ENCODE peak calls at places on chromosome 12, in nine cellular contexts. G is neural crest cell, M is heart right ventricle, K is activated B cell treated with CpG ODN at 0.5 μM for 24 hours, Y is mucosa of descending colon, X is GM20000, V is cardiac fibroblast, O is choroid plexus epithelial cell, Q is fibroblast of mammary gland. A is an unnamed sample.

GRCh38 chr12:14408208-14408607 is 42.7 kb downstream of the ATF7IP start:
- DNase-seq in G (no peak), M (no peak), K (no peak), Y (no peak), X (no peak), V (peak), O (peak), Q (peak), A (no peak)

GRCh38 chr12:96190403-96191170 is 3.6 kb upstream of the ELK3 start:
- DNase-seq in G (no peak), M (no peak), K (no peak), Y (no peak), X (no peak), V (peak), O (peak), Q (peak), A (no peak)

GRCh38 chr12:67832155-67832554 is 157.1 kb upstream of the IFNG-AS1 start:
- DNase-seq in G (no peak), M (no peak), K (no peak), Y (no peak), X (no peak), V (no peak), O (no peak), Q (no peak), A (no peak)

GRCh38 chr12:32179011-32179395 is 72.4 kb downstream of the BICD1 start:
- DNase-seq in G (no peak), M (no peak), K (no peak), Y (no peak), X (no peak), V (no peak), O (no peak), Q (no peak), A (no peak)

GRCh38 chr12:70040141-70040540 is 203.1 kb upstream of the CNOT2 start:
- DNase-seq in G (no peak), M (no peak), K (no peak), Y (no peak), X (no peak), V (peak), O (peak), Q (peak), A (no peak)

GRCh38 chr12:89040146-89040964 is 311.9 kb downstream of the DUSP6 start:
- DNase-seq in G (no peak), M (no peak), K (no peak), Y (peak), X (peak), V (peak), O (peak), Q (no peak), A (no peak)

GRCh38 chr12:53928054-53928879 is 10.4 kb upstream of the HOXC13 start:
- DNase-seq in G (no peak), M (no peak), K (no peak), Y (no peak), X (no peak), V (no peak), O (no peak), Q (no peak), A (no peak)

GRCh38 chr12:70724444-70724843 is 87.2 kb upstream of the PTPRB start:
- DNase-seq in G (no peak), M (no peak), K (no peak), Y (no peak), X (no peak), V (peak), O (peak), Q (peak), A (no peak)

GRCh38 chr12:63070709-63071108 is 80.3 kb downstream of the AVPR1A start:
- DNase-seq in G (no peak), M (no peak), K (no peak), Y (no peak), X (no peak), V (no peak), O (peak), Q (no peak), A (no peak)

GRCh38 chr12:10392394-10392930 is 2.6 kb upstream of the KLRK1 start:
- DNase-seq in G (no peak), M (peak), K (no peak), Y (no peak), X (peak), V (peak), O (peak), Q (peak), A (no peak)

GRCh38 chr12:12717586-12718381 is 616 bp downstream of the CDKN1B start:
- DNase-seq in G (no peak), M (peak), K (peak), Y (peak), X (no peak), V (no peak), O (peak), Q (no peak), A (no peak)

GRCh38 chr12:97536353-97536752 is 73.7 kb downstream of the RMST start:
- DNase-seq in G (no peak), M (no peak), K (no peak), Y (no peak), X (no peak), V (no peak), O (no peak), Q (no peak), A (no peak)

GRCh38 chr12:124542021-124542941 is 25.1 kb downstream of the NCOR2 start:
- DNase-seq in G (no peak), M (no peak), K (no peak), Y (no peak), X (no peak), V (no peak), O (no peak), Q (no peak), A (no peak)

GRCh38 chr12:91926810-91927209 is 218.8 kb downstream of the BTG1 start:
- DNase-seq in G (no peak), M (no peak), K (no peak), Y (no peak), X (no peak), V (peak), O (peak), Q (peak), A (no peak)

GRCh38 chr12:93805736-93806141 is 128.6 kb downstream of the CRADD start:
- DNase-seq in G (no peak), M (no peak), K (no peak), Y (no peak), X (no peak), V (no peak), O (no peak), Q (no peak), A (no peak)

GRCh38 chr12:108360487-108360886 is 21.4 kb upstream of the CMKLR1 start:
- DNase-seq in G (no peak), M (no peak), K (no peak), Y (no peak), X (peak), V (no peak), O (peak), Q (peak), A (no peak)

GRCh38 chr12:96068636-96069035 is 33.2 kb upstream of the LTA4H start:
- DNase-seq in G (no peak), M (no peak), K (no peak), Y (no peak), X (no peak), V (no peak), O (no peak), Q (no peak), A (no peak)

GRCh38 chr12:26845057-26845666 is 12.2 kb upstream of the ITPR2 start:
- DNase-seq in G (peak), M (peak), K (no peak), Y (no peak), X (no peak), V (peak), O (peak), Q (peak), A (no peak)
- TF ChIP-seq CTCF in G (peak), M (peak), K (no peak), Y (peak), X (no peak), V (peak), O (peak), Q (peak), A (peak)

DNA sequence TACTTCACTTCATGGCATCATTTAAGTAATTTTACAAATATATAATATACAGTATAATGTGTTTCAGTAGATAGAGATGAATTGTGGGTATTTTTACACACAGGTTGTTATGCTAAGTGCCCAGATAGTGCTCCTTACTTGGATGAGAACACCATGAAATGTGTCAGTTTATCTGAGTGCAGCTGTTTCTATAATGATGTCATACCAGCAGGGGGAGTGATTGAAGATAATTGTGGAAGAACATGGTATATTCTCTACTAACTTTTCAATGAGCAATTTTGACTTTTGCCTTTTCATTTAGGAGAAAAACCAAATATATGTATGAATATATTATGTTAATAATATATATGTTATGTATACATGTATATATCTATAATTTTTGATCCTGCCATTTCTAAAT is 221.6 kb downstream of the LRRK2 start:
- DNase-seq in G (no peak), M (no peak), K (no peak), Y (no peak), X (peak), V (peak), O (peak), Q (peak), A (no peak)
- TF ChIP-seq CTCF in G (peak), M (no peak), K (no peak), Y (no peak), X (peak), V (peak), O (no peak), Q (peak), A (peak)

GRCh38 chr12:2877047-2877958 is at the start of the genes FOXM1 and RHNO1:
- DNase-seq in G (peak), M (peak), K (peak), Y (peak), X (peak), V (peak), O (peak), Q (peak), A (peak)
- TF ChIP-seq CTCF in G (no peak), M (no peak), K (no peak), Y (no peak), X (no peak), V (no peak), O (peak), Q (no peak), A (no peak)

DNA sequence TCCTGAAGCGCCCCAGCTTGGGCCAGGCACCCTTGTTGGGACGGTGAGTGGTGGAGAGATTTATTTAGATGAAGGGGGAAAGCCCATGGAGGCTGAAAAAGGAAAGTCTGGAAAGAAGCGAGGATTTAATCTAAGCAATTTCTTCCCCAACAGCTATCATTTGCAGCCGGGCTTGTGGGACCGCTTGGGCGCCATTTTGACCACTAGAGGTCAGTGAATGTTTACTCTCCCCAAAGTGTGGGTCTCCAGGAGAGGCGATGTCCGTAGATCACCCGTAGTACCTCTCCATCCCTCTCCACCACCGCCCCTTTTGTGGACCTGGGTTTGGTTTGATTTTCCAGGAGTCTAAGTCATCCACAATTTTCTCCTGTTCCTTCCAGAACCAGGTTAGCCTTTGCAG is 91.2 kb upstream of the PARP11 start:
- DNase-seq in G (peak), M (peak), K (no peak), Y (no peak), X (peak), V (no peak), O (no peak), Q (peak), A (no peak)
- TF ChIP-seq CTCF in G (peak), M (no peak), K (no peak), Y (no peak), X (peak), V (no peak), O (no peak), Q (peak), A (peak)

GRCh38 chr12:57846577-57847319 is at the start of gene CTDSP2:
- DNase-seq in G (peak), M (peak), K (peak), Y (peak), X (peak), V (peak), O (peak), Q (peak), A (peak)
- TF ChIP-seq CTCF in G (no peak), M (no peak), K (no peak), Y (no peak), X (no peak), V (no peak), O (no peak), Q (no peak), A (peak)

GRCh38 chr12:112420740-112421139 is 2.0 kb downstream of the PTPN11 start:
- DNase-seq in G (no peak), M (no peak), K (no peak), Y (no peak), X (no peak), V (no peak), O (no peak), Q (no peak), A (no peak)

GRCh38 chr12:112421363-112421762 is 2.6 kb downstream of the PTPN11 start:
- DNase-seq in G (no peak), M (no peak), K (no peak), Y (no peak), X (no peak), V (no peak), O (no peak), Q (no peak), A (no peak)

GRCh38 chr12:112418596-112419268 is at the start of gene PTPN11:
- DNase-seq in G (peak), M (peak), K (peak), Y (peak), X (peak), V (peak), O (peak), Q (peak), A (peak)

GRCh38 chr12:112418248-112418595 is 525 bp upstream of the PTPN11 start:
- DNase-seq in G (no peak), M (no peak), K (no peak), Y (no peak), X (no peak), V (no peak), O (no peak), Q (no peak), A (no peak)

GRCh38 chr12:112419269-112420133 is 754 bp downstream of the PTPN11 start:
- DNase-seq in G (no peak), M (peak), K (no peak), Y (peak), X (peak), V (peak), O (peak), Q (peak), A (peak)
- TF ChIP-seq CTCF in G (peak), M (no peak), K (no peak), Y (no peak), X (no peak), V (no peak), O (no peak), Q (no peak), A (peak)

GRCh38 chr12:102879144-102879763 is 37.8 kb downstream of the PAH start:
- DNase-seq in G (peak), M (no peak), K (no peak), Y (no peak), X (peak), V (peak), O (peak), Q (peak), A (no peak)
- TF ChIP-seq CTCF in G (peak), M (no peak), K (no peak), Y (no peak), X (peak), V (no peak), O (peak), Q (peak), A (peak)

GRCh38 chr12:128989287-128989686 is 136.0 kb downstream of the GLT1D1 start:
- DNase-seq in G (no peak), M (no peak), K (no peak), Y (no peak), X (no peak), V (no peak), O (no peak), Q (no peak), A (no peak)

GRCh38 chr12:128994869-128995268 is 141.6 kb downstream of the GLT1D1 start:
- DNase-seq in G (no peak), M (no peak), K (no peak), Y (no peak), X (no peak), V (no peak), O (no peak), Q (no peak), A (no peak)

GRCh38 chr12:128992550-128992949 is 139.3 kb downstream of the GLT1D1 start:
- DNase-seq in G (no peak), M (no peak), K (no peak), Y (no peak), X (no peak), V (no peak), O (no peak), Q (no peak), A (no peak)

GRCh38 chr12:128995619-128996018 is 142.3 kb downstream of the GLT1D1 start:
- DNase-seq in G (no peak), M (no peak), K (no peak), Y (no peak), X (no peak), V (no peak), O (no peak), Q (no peak), A (no peak)

GRCh38 chr12:128992116-128992515 is 138.8 kb downstream of the GLT1D1 start:
- DNase-seq in G (no peak), M (no peak), K (no peak), Y (no peak), X (no peak), V (no peak), O (no peak), Q (no peak), A (no peak)
- TF ChIP-seq CTCF in G (no peak), M (no peak), K (no peak), Y (no peak), X (no peak), V (no peak), O (no peak), Q (no peak), A (no peak)

DNA sequence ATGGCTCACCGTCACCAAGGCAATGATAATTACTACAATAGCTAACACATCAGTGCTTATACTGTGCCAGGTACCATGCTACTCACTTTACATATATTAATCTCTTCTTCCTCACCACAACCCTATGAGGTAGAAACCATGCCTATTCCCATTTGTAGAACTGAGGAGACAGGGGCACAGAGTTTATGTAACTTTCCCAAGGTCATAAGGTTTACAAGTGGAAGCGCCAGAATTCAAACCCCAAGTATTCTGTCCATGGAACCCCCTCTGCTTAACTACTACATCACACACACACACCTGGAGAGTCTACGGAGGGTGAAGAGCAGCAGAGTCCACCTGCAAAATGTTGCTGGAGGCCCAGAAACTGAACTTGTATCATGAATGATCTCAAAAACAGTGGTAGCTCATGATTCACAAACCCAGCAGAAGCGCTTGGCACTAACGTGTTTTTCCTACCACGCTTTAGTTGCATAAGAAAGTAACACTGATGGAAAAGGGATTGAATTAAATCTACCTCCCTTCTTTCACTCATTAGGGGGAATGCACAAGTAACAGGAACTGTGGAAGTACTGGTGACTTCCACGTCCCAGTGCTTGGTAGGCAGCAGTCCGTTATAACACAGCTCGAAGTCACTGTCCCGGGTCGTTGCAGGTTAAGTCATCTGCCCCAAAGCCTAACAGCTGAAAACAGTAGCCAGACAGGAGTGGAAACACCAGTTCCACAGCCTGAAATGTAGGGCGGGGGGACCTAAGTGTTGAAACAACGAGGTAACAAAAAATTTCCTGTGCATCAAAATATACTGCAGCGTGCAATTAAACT is 2.0 kb downstream of the ITPR2 start:
- DNase-seq in G (no peak), M (no peak), K (no peak), Y (no peak), X (no peak), V (no peak), O (peak), Q (no peak), A (no peak)
- TF ChIP-seq CTCF in G (no peak), M (no peak), K (no peak), Y (no peak), X (no peak), V (no peak), O (no peak), Q (no peak), A (no peak)

A was measured in type B pancreatic cell.